ENCODE peak calls at places on chromosome 1, in five cellular contexts. One of them, this sample, is unnamed.

GRCh38 chr1:209389258-209389657 is 194.3 kb upstream of the CAMK1G start:
- DNase-seq in prostate gland: no peak
- DNase-seq in IMR-90: peak; percentile 94
- DNase-seq in osteoblast: peak; percentile 56
- DNase-seq in pancreas: no peak
- DNase-seq in this sample: peak; percentile 49

GRCh38 chr1:31191281-31191680 is 48.4 kb downstream of the NKAIN1 start:
- DNase-seq in prostate gland: no peak
- DNase-seq in IMR-90: no peak
- DNase-seq in osteoblast: peak; percentile 44
- DNase-seq in pancreas: no peak
- DNase-seq in this sample: no peak

GRCh38 chr1:28359592-28360239 is 9.8 kb upstream of the PHACTR4 start:
- DNase-seq in prostate gland: peak; percentile 76
- DNase-seq in IMR-90: peak; percentile 64
- DNase-seq in osteoblast: peak; percentile 77
- DNase-seq in pancreas: peak; percentile 63
- DNase-seq in this sample: no peak

GRCh38 chr1:76267631-76268030 is 193.1 kb downstream of the ST6GALNAC3 start:
- DNase-seq in prostate gland: no peak
- DNase-seq in IMR-90: no peak
- DNase-seq in osteoblast: no peak
- DNase-seq in pancreas: no peak
- DNase-seq in this sample: no peak

GRCh38 chr1:41122851-41123518 is 101.5 kb upstream of the SLFNL1 start:
- DNase-seq in prostate gland: peak; percentile 21
- DNase-seq in IMR-90: peak; percentile 91
- DNase-seq in osteoblast: peak; percentile 92
- DNase-seq in pancreas: no peak
- DNase-seq in this sample: peak; percentile 66

GRCh38 chr1:62964141-62964540 is 180.2 kb downstream of the ATG4C start:
- DNase-seq in prostate gland: no peak
- DNase-seq in IMR-90: no peak
- DNase-seq in osteoblast: no peak
- DNase-seq in pancreas: no peak
- DNase-seq in this sample: no peak

GRCh38 chr1:212566522-212567479 is 41.8 kb upstream of the ATF3 start:
- DNase-seq in prostate gland: peak; percentile 40
- DNase-seq in IMR-90: peak; percentile 90
- DNase-seq in osteoblast: no peak
- DNase-seq in pancreas: no peak
- DNase-seq in this sample: peak; percentile 27

GRCh38 chr1:11566042-11566825 is 87.3 kb downstream of the DISP3 start:
- DNase-seq in prostate gland: no peak
- DNase-seq in IMR-90: no peak
- DNase-seq in osteoblast: peak; percentile 66
- DNase-seq in pancreas: no peak
- DNase-seq in this sample: no peak

GRCh38 chr1:35112668-35113067 is 33.5 kb downstream of the ZMYM1 start:
- DNase-seq in prostate gland: no peak
- DNase-seq in IMR-90: peak; percentile 5
- DNase-seq in osteoblast: no peak
- DNase-seq in pancreas: no peak
- DNase-seq in this sample: no peak

GRCh38 chr1:213670692-213671023 is 317.1 kb upstream of the PROX1 start:
- DNase-seq in prostate gland: no peak
- DNase-seq in IMR-90: no peak
- DNase-seq in osteoblast: no peak
- DNase-seq in pancreas: no peak
- DNase-seq in this sample: no peak

DNA sequence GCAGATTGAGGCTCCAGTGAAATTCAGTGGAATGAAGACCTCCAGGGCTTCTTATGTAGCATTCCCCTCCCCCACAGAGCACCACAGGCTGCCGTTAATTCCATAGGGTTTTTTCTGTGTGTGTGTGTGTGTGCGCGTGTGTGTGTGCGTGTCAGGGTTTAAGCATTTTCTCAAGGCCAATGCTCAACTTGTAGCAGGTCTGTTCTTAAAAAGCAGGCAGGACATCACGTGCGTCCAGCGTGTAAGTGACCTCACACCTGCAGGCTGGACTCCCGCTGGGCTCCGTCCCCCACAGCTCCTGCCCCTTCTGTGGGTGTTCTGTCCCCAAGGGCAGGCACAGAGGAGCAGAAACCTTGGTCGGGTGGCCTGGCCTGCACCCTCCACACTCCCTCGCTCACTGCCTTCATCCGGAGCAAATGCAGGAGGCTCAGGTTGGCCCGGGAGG is 5.3 kb downstream of the PRDM16 start:
- DNase-seq in prostate gland: no peak
- DNase-seq in IMR-90: no peak
- DNase-seq in osteoblast: no peak
- DNase-seq in pancreas: peak; percentile 81
- DNase-seq in this sample: no peak
- H3K4me3 ChIP-seq in prostate gland: no peak overlapping the region
- H3K4me3 ChIP-seq in IMR-90: no peak overlapping the region
- H3K4me3 ChIP-seq in osteoblast: no peak overlapping the region
- H3K4me3 ChIP-seq in pancreas: peak overlapping the region; percentile 85
- H3K4me3 ChIP-seq in this sample: no peak overlapping the region

DNA sequence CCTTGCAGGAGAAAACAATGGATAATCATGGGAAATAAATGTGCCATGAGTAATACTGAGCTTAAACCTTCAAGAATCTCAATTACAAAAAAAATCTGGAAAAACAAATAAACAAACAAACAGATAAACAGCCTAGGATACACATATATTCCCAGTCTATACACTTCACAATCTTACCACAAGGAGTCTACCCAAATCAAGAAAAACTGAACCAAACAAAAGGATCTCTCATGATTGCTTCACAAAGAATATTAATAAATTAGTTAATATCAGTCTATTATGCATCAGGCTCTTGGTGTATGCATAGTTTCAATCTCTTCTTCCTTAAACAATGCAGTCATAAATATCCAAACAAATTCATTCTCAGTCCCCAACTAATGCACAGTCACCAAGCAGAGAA is 3.2 kb upstream of the ESRRG start:
- DNase-seq in prostate gland: no peak
- DNase-seq in IMR-90: no peak
- DNase-seq in osteoblast: no peak
- DNase-seq in pancreas: no peak
- DNase-seq in this sample: no peak
- TF ChIP-seq CTCF in prostate gland: no peak
- TF ChIP-seq CTCF in IMR-90: no peak
- TF ChIP-seq CTCF in osteoblast: no peak
- TF ChIP-seq CTCF in pancreas: no peak
- TF ChIP-seq CTCF in this sample: no peak

GRCh38 chr1:145917595-145917994 is 922 bp downstream of the PEX11B start:
- DNase-seq in prostate gland: no peak
- DNase-seq in IMR-90: no peak
- DNase-seq in osteoblast: no peak
- DNase-seq in pancreas: no peak
- DNase-seq in this sample: no peak
- H3K4me3 ChIP-seq in prostate gland: peak overlapping the region; percentile 64
- H3K4me3 ChIP-seq in IMR-90: peak overlapping the region; percentile 96
- H3K4me3 ChIP-seq in osteoblast: peak overlapping the region; percentile 85
- H3K4me3 ChIP-seq in pancreas: peak overlapping the region; percentile 96
- H3K4me3 ChIP-seq in this sample: peak overlapping the region; percentile 60

DNA sequence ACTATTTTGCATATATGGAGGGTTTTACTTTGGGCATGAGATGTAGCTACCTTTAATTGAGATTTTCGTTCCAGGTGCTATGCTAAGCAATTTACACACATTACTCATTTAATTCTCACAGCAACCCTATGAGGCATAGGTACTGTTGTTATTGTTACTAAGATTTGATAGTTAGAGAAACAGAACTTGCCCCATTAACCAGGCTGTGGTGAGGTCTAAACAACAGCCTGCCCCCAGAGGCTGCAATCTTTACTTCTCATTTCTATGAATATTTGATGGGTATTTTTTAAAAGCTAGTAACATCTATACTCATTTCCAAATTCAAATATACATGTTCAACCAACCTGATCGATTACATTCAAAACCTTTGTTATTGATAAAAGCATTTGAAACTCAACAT is 155.6 kb downstream of the GALNT2 start:
- DNase-seq in prostate gland: no peak
- DNase-seq in IMR-90: no peak
- DNase-seq in osteoblast: no peak
- DNase-seq in pancreas: no peak
- DNase-seq in this sample: no peak
- TF ChIP-seq CTCF in prostate gland: no peak
- TF ChIP-seq CTCF in IMR-90: peak; percentile 6
- TF ChIP-seq CTCF in osteoblast: peak; percentile 47
- TF ChIP-seq CTCF in pancreas: no peak
- TF ChIP-seq CTCF in this sample: no peak

DNA sequence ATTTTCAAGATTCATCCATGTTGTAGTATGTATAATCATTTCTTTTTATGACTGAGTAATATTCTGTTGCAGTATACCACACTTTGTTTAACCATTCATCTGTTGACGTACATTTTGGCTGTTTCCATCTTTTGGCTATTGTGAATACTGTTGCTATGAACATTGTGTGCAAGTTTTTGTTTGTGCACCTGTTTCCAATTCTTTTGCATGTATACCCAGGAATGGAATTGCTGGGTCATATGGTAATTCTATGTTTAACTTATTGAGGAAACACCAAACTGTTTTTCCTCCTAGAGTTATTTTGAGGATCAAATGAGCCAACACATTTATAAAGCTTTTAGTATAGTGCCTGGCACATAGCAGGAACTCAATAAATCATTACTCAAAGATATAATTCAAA is 49.2 kb upstream of the MAN1A2 start:
- DNase-seq in prostate gland: no peak
- DNase-seq in IMR-90: no peak
- DNase-seq in osteoblast: no peak
- DNase-seq in pancreas: no peak
- DNase-seq in this sample: no peak
- H3K4me3 ChIP-seq in prostate gland: no peak overlapping the region
- H3K4me3 ChIP-seq in IMR-90: no peak overlapping the region
- H3K4me3 ChIP-seq in osteoblast: no peak overlapping the region
- H3K4me3 ChIP-seq in pancreas: no peak overlapping the region
- H3K4me3 ChIP-seq in this sample: no peak overlapping the region

GRCh38 chr1:190615818-190616217 is 138.2 kb upstream of the BRINP3 start:
- DNase-seq in prostate gland: no peak
- DNase-seq in IMR-90: no peak
- DNase-seq in osteoblast: no peak
- DNase-seq in pancreas: no peak
- DNase-seq in this sample: no peak
- TF ChIP-seq CTCF in prostate gland: no peak
- TF ChIP-seq CTCF in IMR-90: no peak
- TF ChIP-seq CTCF in osteoblast: no peak
- TF ChIP-seq CTCF in pancreas: no peak
- TF ChIP-seq CTCF in this sample: no peak